ENCODE peak calls at places on chromosomes 16 and 17, in eight cellular contexts. L, E, M, J, W, H, Q and P are unnamed samples. For H3K4me1, the result is how much of the 10 kb centered on the place peaks cover.

GRCh38 chr16:4244254-4244812 is 2.5 kb upstream of the SRL start:
- DNase-seq in L (no peak), H (no peak), W (no peak), J (no peak), E (peak), Q (peak), M (no peak), P (no peak)

GRCh38 chr16:76360384-76360783 is 83.2 kb downstream of the CNTNAP4 start:
- DNase-seq in M (no peak), L (no peak), Q (no peak), E (no peak), J (no peak), H (no peak), W (no peak), P (no peak)

GRCh38 chr17:22507823-22508222 is 815.5 kb downstream of the KCNJ18 start:
- DNase-seq in W (no peak), E (no peak), J (no peak), H (no peak), L (no peak), Q (no peak), M (no peak), P (no peak)

GRCh38 chr16:22887445-22887844 is 73.5 kb downstream of the HS3ST2 start:
- DNase-seq in W (no peak), Q (no peak), J (no peak), H (no peak), E (no peak), M (no peak), L (no peak), P (no peak)

GRCh38 chr17:71649986-71650385 is 470.8 kb upstream of the SOX9 start:
- DNase-seq in E (no peak), L (no peak), Q (no peak), W (peak), H (no peak), J (no peak), M (no peak), P (no peak)

GRCh38 chr17:39668141-39668924 is at the start of gene PNMT:
- DNase-seq in J (peak), M (peak), H (no peak), W (peak), E (peak), L (peak), Q (peak), P (no peak)

GRCh38 chr17:71187145-71187878 is 933.5 kb upstream of the SOX9 start:
- DNase-seq in L (no peak), M (no peak), W (no peak), H (no peak), E (no peak), Q (no peak), J (no peak), P (peak)

GRCh38 chr17:1160591-1161041 is 19.2 kb downstream of the ABR start:
- DNase-seq in J (no peak), Q (no peak), E (no peak), L (no peak), H (no peak), M (no peak), W (peak), P (no peak)

GRCh38 chr16:27311449-27311831 is 2.3 kb upstream of the IL4R start:
- DNase-seq in J (no peak), Q (no peak), L (no peak), E (no peak), W (peak), H (no peak), M (no peak), P (no peak)

GRCh38 chr17:9646556-9646905 is 1.2 kb downstream of the USP43 start:
- DNase-seq in L (no peak), W (no peak), Q (peak), J (no peak), M (no peak), E (no peak), H (no peak), P (no peak)

GRCh38 chr16:88633684-88634140 is 4.7 kb upstream of the IL17C start:
- DNase-seq in J (peak), H (no peak), E (no peak), W (no peak), Q (peak), L (no peak), M (peak), P (no peak)

GRCh38 chr16:58684001-58684353 is 593 bp downstream of the SLC38A7 start:
- DNase-seq in M (no peak), E (no peak), Q (no peak), J (no peak), W (peak), L (no peak), H (no peak), P (no peak)

GRCh38 chr16:974606-975312 is 4.0 kb upstream of the LMF1 start:
- DNase-seq in M (no peak), Q (no peak), E (no peak), J (no peak), W (no peak), L (no peak), H (no peak), P (no peak)

GRCh38 chr17:66397486-66397885 is 95.1 kb downstream of the PRKCA start:
- DNase-seq in M (no peak), L (no peak), J (no peak), Q (no peak), H (no peak), E (no peak), W (no peak), P (no peak)

GRCh38 chr17:49969794-49970389 is 902 bp downstream of the DLX4 start:
- DNase-seq in E (no peak), J (no peak), W (no peak), H (no peak), M (no peak), Q (no peak), L (no peak), P (no peak)

GRCh38 chr17:44384823-44385286 is 4.6 kb downstream of the ITGA2B start:
- DNase-seq in M (no peak), W (no peak), J (no peak), E (no peak), L (no peak), Q (no peak), H (no peak), P (no peak)

GRCh38 chr16:84553873-84554399 is 49.5 kb upstream of the MEAK7 start:
- DNase-seq in W (no peak), Q (no peak), M (peak), H (no peak), L (no peak), J (peak), E (no peak), P (no peak)

GRCh38 chr16:17416461-17417221 is 54.1 kb downstream of the XYLT1 start:
- DNase-seq in J (peak), W (peak), E (no peak), H (no peak), Q (no peak), L (no peak), M (peak), P (no peak)

GRCh38 chr17:8007836-8008235 is 5.4 kb downstream of the GUCY2D start:
- DNase-seq in E (no peak), H (no peak), L (no peak), M (no peak), Q (no peak), W (no peak), J (peak), P (no peak)

GRCh38 chr16:89845417-89845816 is 17.1 kb downstream of the SPIRE2 start:
- DNase-seq in H (no peak), M (no peak), E (no peak), J (peak), Q (no peak), W (no peak), L (no peak), P (no peak)

GRCh38 chr17:47879028-47879585 is 16.9 kb upstream of the SP2 start:
- DNase-seq in M (no peak), Q (no peak), L (no peak), J (no peak), W (peak), H (no peak), E (no peak), P (no peak)

GRCh38 chr16:88306860-88307545 is 75.8 kb upstream of the ZNF469 start:
- DNase-seq in J (no peak), E (no peak), L (peak), H (no peak), M (no peak), W (peak), Q (no peak), P (no peak)

GRCh38 chr17:55889271-55889670 is 138.4 kb downstream of the PCTP start:
- DNase-seq in L (no peak), J (no peak), H (no peak), M (no peak), W (no peak), E (no peak), Q (no peak), P (peak)

GRCh38 chr17:46179375-46179999 is 13.7 kb downstream of the KANSL1 start:
- DNase-seq in L (no peak), W (no peak), E (peak), J (no peak), Q (no peak), M (no peak), H (no peak), P (no peak)

GRCh38 chr17:30824356-30825145 is at the start of gene CRLF3:
- DNase-seq in W (peak), Q (peak), M (peak), J (peak), H (peak), L (peak), E (peak), P (peak)

GRCh38 chr17:45641541-45641940 is 142.6 kb upstream of the CRHR1 start:
- DNase-seq in W (no peak), M (no peak), L (no peak), H (no peak), J (no peak), E (no peak), Q (no peak), P (no peak)

GRCh38 chr16:87460936-87461335 is 31.9 kb downstream of the ZCCHC14 start:
- DNase-seq in E (no peak), Q (no peak), M (no peak), H (no peak), W (no peak), J (no peak), L (no peak), P (no peak)

GRCh38 chr17:6572997-6573396 is 16.6 kb upstream of the PITPNM3 start:
- DNase-seq in H (no peak), Q (no peak), M (no peak), J (no peak), E (no peak), W (no peak), L (no peak), P (no peak)

GRCh38 chr17:73261952-73262675 is 434 bp upstream of the CPSF4L start:
- DNase-seq in H (no peak), E (no peak), L (peak), M (no peak), J (peak), Q (peak), W (peak), P (no peak)

GRCh38 chr16:4231367-4231766 is 10.5 kb downstream of the SRL start:
- DNase-seq in H (no peak), J (no peak), W (no peak), L (no peak), E (no peak), M (no peak), Q (no peak), P (no peak)

GRCh38 chr16:9499921-9500593 is 408.6 kb downstream of the HAPSTR1 start:
- DNase-seq in E (peak), W (no peak), H (no peak), L (no peak), M (no peak), Q (peak), J (no peak), P (no peak)

GRCh38 chr17:65589321-65589720 is 27.9 kb upstream of the AXIN2 start:
- DNase-seq in E (no peak), J (no peak), M (no peak), L (no peak), H (no peak), Q (no peak), W (no peak), P (no peak)

GRCh38 chr16:46658925-46659324 is 30.1 kb downstream of the VPS35 start:
- DNase-seq in J (peak), Q (no peak), L (no peak), H (no peak), M (no peak), E (no peak), W (no peak), P (no peak)

GRCh38 chr16:53129281-53130192 is 74.7 kb downstream of the CHD9 start:
- DNase-seq in W (peak), M (no peak), J (no peak), Q (no peak), E (peak), H (no peak), L (no peak), P (no peak)

GRCh38 chr17:79544142-79544914 is 66.5 kb downstream of the RBFOX3 start:
- DNase-seq in H (no peak), E (no peak), M (no peak), W (no peak), L (no peak), Q (no peak), J (peak), P (no peak)

GRCh38 chr17:78186689-78187595 is at the start of the genes AFMID and TK1:
- DNase-seq in M (peak), E (peak), L (peak), W (peak), H (peak), J (peak), Q (peak), P (peak)

GRCh38 chr17:78184868-78185267 is 2.0 kb downstream of the TK1 start:
- DNase-seq in W (no peak), E (no peak), Q (no peak), H (no peak), L (no peak), J (no peak), M (no peak), P (no peak)

GRCh38 chr17:78185981-78186688 is 717 bp downstream of the TK1 start:
- DNase-seq in H (no peak), L (no peak), J (no peak), E (peak), M (no peak), W (no peak), Q (peak), P (no peak)

GRCh38 chr17:78182504-78182903 is 4.3 kb downstream of the TK1 start:
- DNase-seq in Q (no peak), J (no peak), L (no peak), H (no peak), M (no peak), W (no peak), E (no peak), P (no peak)

GRCh38 chr17:78184311-78184710 is 2.5 kb downstream of the TK1 start:
- DNase-seq in E (no peak), Q (no peak), M (no peak), L (peak), J (no peak), W (no peak), H (no peak), P (no peak)
- H3K4me1 ChIP-seq in E (under half), Q (under half), M (under half), L (under half), J (under half), W (under half), H (half or more), P (under half)

GRCh38 chr16:74743045-74743667 is 31.5 kb downstream of the FA2H start:
- DNase-seq in J (peak), L (no peak), E (no peak), Q (no peak), H (no peak), M (no peak), W (no peak), P (no peak)
- H3K4me3 ChIP-seq in J (no peak), L (no peak), E (no peak), Q (no peak), H (no peak), M (no peak), W (no peak), P (peak)

DNA sequence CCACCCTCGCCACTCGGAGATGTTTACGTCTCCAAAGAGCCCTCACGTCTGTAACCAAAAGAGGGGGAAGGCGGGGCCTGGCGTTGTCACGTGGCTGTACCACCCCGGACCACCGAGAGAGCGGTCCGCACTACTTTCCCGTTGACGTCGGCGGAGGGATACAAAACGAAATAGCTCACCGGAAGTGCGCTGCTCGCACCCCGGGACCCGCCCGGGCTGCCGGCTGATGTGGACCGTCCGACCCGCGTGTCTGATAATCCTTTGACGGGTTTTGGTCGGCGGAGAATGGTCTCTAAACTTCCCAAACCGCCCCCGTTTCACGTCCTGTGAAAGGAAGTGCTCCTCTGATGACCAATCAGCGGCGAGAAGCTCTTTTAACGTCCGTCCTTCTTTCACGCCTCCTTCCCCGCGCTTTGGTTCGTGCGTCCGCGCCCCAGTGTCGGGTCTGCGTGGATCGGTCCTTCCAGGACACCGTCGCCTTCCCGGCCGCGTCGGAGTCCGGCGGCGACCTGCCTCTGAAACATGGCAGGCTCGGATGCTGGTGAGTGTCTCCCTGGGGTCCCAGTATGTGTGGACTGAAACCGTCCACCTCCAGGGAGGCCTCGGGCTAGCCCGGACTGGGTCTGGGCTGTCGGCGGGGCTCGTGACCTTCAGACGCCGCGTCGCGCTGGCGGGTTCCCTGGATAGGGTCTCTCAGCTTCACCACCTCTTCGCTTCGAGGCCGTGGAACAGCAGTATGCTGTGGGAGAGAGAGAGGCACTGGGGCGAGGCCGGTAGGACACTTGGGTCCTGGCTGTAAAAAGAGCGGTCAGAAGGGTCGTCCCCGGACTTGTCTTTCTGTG is at the start of gene CEP95:
- DNase-seq in W (peak), E (peak), J (peak), M (peak), H (peak), Q (peak), L (peak), P (peak)
- H3K4me1 ChIP-seq in W (under half), E (under half), J (half or more), M (under half), H (under half), Q (under half), L (under half), P (under half)

DNA sequence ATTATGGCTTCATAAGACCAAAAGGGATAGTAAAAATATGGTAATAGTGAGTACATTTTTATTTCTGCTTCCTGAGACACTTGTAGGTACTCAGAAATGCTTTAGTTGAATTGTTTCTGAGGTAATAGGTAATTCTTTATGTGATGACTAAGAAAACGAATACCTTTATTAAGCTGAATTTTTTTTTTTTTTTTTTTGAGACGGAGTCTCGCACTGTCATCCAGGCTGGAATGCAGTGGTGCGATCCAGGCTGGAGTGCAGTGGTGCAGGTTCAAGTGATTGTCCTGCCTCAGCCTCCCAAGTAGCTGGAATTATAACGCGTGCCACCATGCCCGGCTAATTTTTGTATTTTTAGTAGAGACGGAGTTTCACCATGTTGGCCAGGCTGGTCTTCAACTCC is 1.9 kb downstream of the RAD51C start:
- DNase-seq in M (no peak), W (no peak), J (no peak), E (no peak), H (no peak), Q (no peak), L (no peak), P (no peak)
- H3K4me3 ChIP-seq in M (peak), W (no peak), J (no peak), E (no peak), H (no peak), Q (peak), L (no peak), P (no peak)

GRCh38 chr17:75891022-75891604 is 5.6 kb downstream of the TRIM65 start:
- DNase-seq in J (peak), W (no peak), M (no peak), E (no peak), H (no peak), L (no peak), Q (peak), P (no peak)
- H3K4me1 ChIP-seq in J (under half), W (under half), M (under half), E (under half), H (under half), L (under half), Q (under half), P (under half)

GRCh38 chr16:67672739-67673662 is 6.4 kb downstream of the C16orf86 start:
- DNase-seq in W (peak), M (peak), H (no peak), Q (peak), L (peak), J (peak), E (peak), P (no peak)
- H3K4me3 ChIP-seq in W (no peak), M (no peak), H (no peak), Q (no peak), L (no peak), J (peak), E (no peak), P (no peak)

GRCh38 chr16:3017806-3018506 is at the start of gene CLDN6:
- DNase-seq in E (peak), J (no peak), Q (peak), L (no peak), H (no peak), W (no peak), M (no peak), P (no peak)

GRCh38 chr16:3020604-3021448 is 658 bp downstream of the TNFRSF12A start:
- DNase-seq in E (peak), W (peak), J (peak), Q (peak), L (peak), H (peak), M (peak), P (peak)

GRCh38 chr16:3021449-3022207 is 1.5 kb downstream of the TNFRSF12A start:
- DNase-seq in E (peak), W (peak), H (peak), J (no peak), M (peak), L (peak), Q (peak), P (no peak)

GRCh38 chr16:3020247-3020603 is at the start of gene TNFRSF12A:
- DNase-seq in W (peak), J (peak), L (peak), E (peak), M (peak), Q (peak), H (no peak), P (no peak)

DNA sequence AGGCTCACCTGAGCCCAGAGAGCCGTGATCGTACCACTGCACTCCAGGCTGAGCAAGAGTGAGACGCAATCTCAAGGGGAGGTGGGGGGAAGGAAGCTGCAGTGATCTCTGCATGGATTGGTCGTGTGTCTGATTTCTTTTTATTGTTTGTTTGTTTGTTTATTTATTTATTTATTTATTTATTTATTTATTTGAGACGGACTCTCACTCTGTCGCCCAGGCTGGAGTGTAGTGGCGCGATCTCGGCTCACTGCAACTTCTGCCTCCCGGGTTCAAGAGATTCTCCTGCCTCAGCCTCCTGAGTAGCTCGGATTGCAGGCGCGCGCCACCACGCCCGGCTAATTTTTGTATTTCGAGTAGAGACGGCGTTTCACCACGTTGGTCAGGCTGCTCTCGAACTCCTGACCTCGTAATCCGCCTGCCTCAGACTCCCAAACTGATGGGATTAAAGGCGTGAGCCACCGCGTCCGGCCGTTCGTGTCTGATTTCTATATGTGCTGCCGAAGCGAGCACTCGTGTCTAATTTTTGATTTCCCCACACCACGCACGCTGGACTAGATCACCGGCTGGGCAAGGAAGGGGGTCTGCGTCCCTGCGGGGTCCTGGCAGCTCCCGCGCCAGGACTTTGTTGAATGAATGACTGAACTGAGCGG is 448 bp upstream of the TNFRSF12A start:
- DNase-seq in H (no peak), E (no peak), W (no peak), M (no peak), L (no peak), Q (no peak), J (no peak), P (no peak)
- H3K4me1 ChIP-seq in H (under half), E (under half), W (under half), M (half or more), L (under half), Q (under half), J (under half), P (under half)